ENCODE peak calls at places on chromosome 22, in four cellular contexts. One of them, this sample, is unnamed.
A peak's percentile ranks its signal among the peaks of the same experiment; 100 is the strongest.

GRCh38 chr22:30248484-30248883 is 1.9 kb upstream of the LIF start:
- DNase-seq in cardiac muscle cell: no peak
- DNase-seq in NCI-H345: no peak
- DNase-seq in body of pancreas: no peak
- DNase-seq in this sample: no peak

GRCh38 chr22:42074153-42074750 is at the start of gene PHETA2:
- DNase-seq in cardiac muscle cell: peak; percentile 14
- DNase-seq in NCI-H345: no peak
- DNase-seq in body of pancreas: peak; percentile 58
- DNase-seq in this sample: no peak

GRCh38 chr22:35708453-35708852 is 9.2 kb upstream of the APOL5 start:
- DNase-seq in cardiac muscle cell: no peak
- DNase-seq in NCI-H345: no peak
- DNase-seq in body of pancreas: no peak
- DNase-seq in this sample: no peak

GRCh38 chr22:28329582-28330073 is 350.0 kb downstream of the TTC28 start:
- DNase-seq in cardiac muscle cell: no peak
- DNase-seq in NCI-H345: no peak
- DNase-seq in body of pancreas: no peak
- DNase-seq in this sample: no peak

GRCh38 chr22:48079505-48080295 is 1317.2 kb downstream of the TBC1D22A start:
- DNase-seq in cardiac muscle cell: no peak
- DNase-seq in NCI-H345: no peak
- DNase-seq in body of pancreas: no peak
- DNase-seq in this sample: no peak

GRCh38 chr22:23915230-23915754 is 21.1 kb downstream of the MIF start:
- DNase-seq in cardiac muscle cell: no peak
- DNase-seq in NCI-H345: no peak
- DNase-seq in body of pancreas: no peak
- DNase-seq in this sample: no peak

GRCh38 chr22:41638124-41638523 is 17.0 kb downstream of the XRCC6 start:
- DNase-seq in cardiac muscle cell: no peak
- DNase-seq in NCI-H345: no peak
- DNase-seq in body of pancreas: no peak
- DNase-seq in this sample: no peak

GRCh38 chr22:42662114-42663021 is 13.2 kb upstream of the CYB5R3 start:
- DNase-seq in cardiac muscle cell: peak; percentile 86
- DNase-seq in NCI-H345: peak; percentile 68
- DNase-seq in body of pancreas: peak; percentile 84
- DNase-seq in this sample: peak; percentile 75

GRCh38 chr22:47396515-47396914 is 634.1 kb downstream of the TBC1D22A start:
- DNase-seq in cardiac muscle cell: no peak
- DNase-seq in NCI-H345: no peak
- DNase-seq in body of pancreas: no peak
- DNase-seq in this sample: no peak

GRCh38 chr22:49715450-49715849 is 112.2 kb downstream of the BRD1 start:
- DNase-seq in cardiac muscle cell: no peak
- DNase-seq in NCI-H345: no peak
- DNase-seq in body of pancreas: no peak
- DNase-seq in this sample: no peak

GRCh38 chr22:47283616-47284270 is 521.3 kb downstream of the TBC1D22A start:
- DNase-seq in cardiac muscle cell: no peak
- DNase-seq in NCI-H345: no peak
- DNase-seq in body of pancreas: no peak
- DNase-seq in this sample: no peak

GRCh38 chr22:31490496-31490925 is 869 bp upstream of the EIF4ENIF1 start:
- DNase-seq in cardiac muscle cell: peak; percentile 57
- DNase-seq in NCI-H345: peak; percentile 12
- DNase-seq in body of pancreas: peak; percentile 39
- DNase-seq in this sample: peak; percentile 80

GRCh38 chr22:30204742-30205111 is 41.8 kb downstream of the LIF start:
- DNase-seq in cardiac muscle cell: no peak
- DNase-seq in NCI-H345: no peak
- DNase-seq in body of pancreas: no peak
- DNase-seq in this sample: no peak

GRCh38 chr22:43039800-43040199 is 24.9 kb upstream of the PACSIN2 start:
- DNase-seq in cardiac muscle cell: no peak
- DNase-seq in NCI-H345: peak; percentile 37
- DNase-seq in body of pancreas: no peak
- DNase-seq in this sample: no peak

GRCh38 chr22:45934659-45935341 is 42.2 kb downstream of the WNT7B start:
- DNase-seq in cardiac muscle cell: peak; percentile 5
- DNase-seq in NCI-H345: peak; percentile 19
- DNase-seq in body of pancreas: peak; percentile 23
- DNase-seq in this sample: no peak

GRCh38 chr22:33879796-33880195 is 40.5 kb downstream of the LARGE1 start:
- DNase-seq in cardiac muscle cell: no peak
- DNase-seq in NCI-H345: no peak
- DNase-seq in body of pancreas: no peak
- DNase-seq in this sample: no peak

GRCh38 chr22:29083576-29084566 is 11.0 kb downstream of the KREMEN1 start:
- DNase-seq in cardiac muscle cell: no peak
- DNase-seq in NCI-H345: no peak
- DNase-seq in body of pancreas: no peak
- DNase-seq in this sample: no peak

GRCh38 chr22:40107756-40108437 is 69.8 kb upstream of the TNRC6B start:
- DNase-seq in cardiac muscle cell: no peak
- DNase-seq in NCI-H345: no peak
- DNase-seq in body of pancreas: peak; percentile 14
- DNase-seq in this sample: no peak

GRCh38 chr22:27393371-27393770 is 408.2 kb downstream of the MN1 start:
- DNase-seq in cardiac muscle cell: no peak
- DNase-seq in NCI-H345: no peak
- DNase-seq in body of pancreas: no peak
- DNase-seq in this sample: no peak

GRCh38 chr22:33014621-33015020 is 43.6 kb downstream of the SYN3 start:
- DNase-seq in cardiac muscle cell: no peak
- DNase-seq in NCI-H345: no peak
- DNase-seq in body of pancreas: no peak
- DNase-seq in this sample: peak; percentile 4

GRCh38 chr22:20246368-20247009 is 21.6 kb downstream of the RTN4R start:
- DNase-seq in cardiac muscle cell: no peak
- DNase-seq in NCI-H345: no peak
- DNase-seq in body of pancreas: no peak
- DNase-seq in this sample: no peak

GRCh38 chr22:49632199-49633009 is 195.3 kb downstream of the BRD1 start:
- DNase-seq in cardiac muscle cell: peak; percentile 83
- DNase-seq in NCI-H345: peak; percentile 81
- DNase-seq in body of pancreas: peak; percentile 58
- DNase-seq in this sample: no peak